ENCODE peak calls at places on chromosomes 5 and 9, in seven cellular contexts. One of them, this sample, is unnamed.

GRCh38 chr9:137757613-137758029 is 120.0 kb upstream of the CACNA1B start:
- DNase-seq in GM12878: peak; percentile 69
- DNase-seq in lower lobe of right lung: no peak
- DNase-seq in ascending aorta: no peak
- DNase-seq in LNCaP clone FGC: no peak
- DNase-seq in stimulated activated CD4-positive, alpha-beta T cell treated with anti-CD3 and anti-CD28 coated beads, Interleukin-12 subunit alpha, Interleukin-12 subunit beta, amount 100 ng/mL, for 4 hours: peak; percentile 27
- DNase-seq in HuH-7.5: no peak
- DNase-seq in this sample: no peak

GRCh38 chr5:135741040-135741439 is 93.4 kb upstream of the SLC25A48 start:
- DNase-seq in GM12878: no peak
- DNase-seq in lower lobe of right lung: no peak
- DNase-seq in ascending aorta: no peak
- DNase-seq in LNCaP clone FGC: no peak
- DNase-seq in stimulated activated CD4-positive, alpha-beta T cell treated with anti-CD3 and anti-CD28 coated beads, Interleukin-12 subunit alpha, Interleukin-12 subunit beta, amount 100 ng/mL, for 4 hours: no peak
- DNase-seq in HuH-7.5: no peak
- DNase-seq in this sample: no peak

GRCh38 chr5:179373101-179373934 is 28.1 kb upstream of the ADAMTS2 start:
- DNase-seq in GM12878: no peak
- DNase-seq in lower lobe of right lung: peak; percentile 10
- DNase-seq in ascending aorta: no peak
- DNase-seq in LNCaP clone FGC: no peak
- DNase-seq in stimulated activated CD4-positive, alpha-beta T cell treated with anti-CD3 and anti-CD28 coated beads, Interleukin-12 subunit alpha, Interleukin-12 subunit beta, amount 100 ng/mL, for 4 hours: no peak
- DNase-seq in HuH-7.5: no peak
- DNase-seq in this sample: peak; percentile 27

GRCh38 chr5:143436871-143437270 is 33.4 kb upstream of the NR3C1 start:
- DNase-seq in GM12878: no peak
- DNase-seq in lower lobe of right lung: no peak
- DNase-seq in ascending aorta: no peak
- DNase-seq in LNCaP clone FGC: no peak
- DNase-seq in stimulated activated CD4-positive, alpha-beta T cell treated with anti-CD3 and anti-CD28 coated beads, Interleukin-12 subunit alpha, Interleukin-12 subunit beta, amount 100 ng/mL, for 4 hours: no peak
- DNase-seq in HuH-7.5: no peak
- DNase-seq in this sample: no peak

GRCh38 chr5:102794677-102795331 is 39.7 kb downstream of the PAM start:
- DNase-seq in GM12878: no peak
- DNase-seq in lower lobe of right lung: no peak
- DNase-seq in ascending aorta: no peak
- DNase-seq in LNCaP clone FGC: peak; percentile 86
- DNase-seq in stimulated activated CD4-positive, alpha-beta T cell treated with anti-CD3 and anti-CD28 coated beads, Interleukin-12 subunit alpha, Interleukin-12 subunit beta, amount 100 ng/mL, for 4 hours: no peak
- DNase-seq in HuH-7.5: no peak
- DNase-seq in this sample: no peak

GRCh38 chr5:131005963-131006684 is 158.9 kb downstream of the HINT1 start:
- DNase-seq in GM12878: no peak
- DNase-seq in lower lobe of right lung: no peak
- DNase-seq in ascending aorta: no peak
- DNase-seq in LNCaP clone FGC: no peak
- DNase-seq in stimulated activated CD4-positive, alpha-beta T cell treated with anti-CD3 and anti-CD28 coated beads, Interleukin-12 subunit alpha, Interleukin-12 subunit beta, amount 100 ng/mL, for 4 hours: no peak
- DNase-seq in HuH-7.5: no peak
- DNase-seq in this sample: no peak

GRCh38 chr9:8205580-8205979 is 406.0 kb upstream of the DMAC1 start:
- DNase-seq in GM12878: no peak
- DNase-seq in lower lobe of right lung: no peak
- DNase-seq in ascending aorta: no peak
- DNase-seq in LNCaP clone FGC: no peak
- DNase-seq in stimulated activated CD4-positive, alpha-beta T cell treated with anti-CD3 and anti-CD28 coated beads, Interleukin-12 subunit alpha, Interleukin-12 subunit beta, amount 100 ng/mL, for 4 hours: no peak
- DNase-seq in HuH-7.5: no peak
- DNase-seq in this sample: no peak

GRCh38 chr9:136916330-136917184 is 28.0 kb downstream of the FBXW5 start:
- DNase-seq in GM12878: no peak
- DNase-seq in lower lobe of right lung: no peak
- DNase-seq in ascending aorta: no peak
- DNase-seq in LNCaP clone FGC: no peak
- DNase-seq in stimulated activated CD4-positive, alpha-beta T cell treated with anti-CD3 and anti-CD28 coated beads, Interleukin-12 subunit alpha, Interleukin-12 subunit beta, amount 100 ng/mL, for 4 hours: no peak
- DNase-seq in HuH-7.5: no peak
- DNase-seq in this sample: no peak

GRCh38 chr5:39074009-39074886 is at the start of gene RICTOR:
- DNase-seq in GM12878: peak; percentile 66
- DNase-seq in lower lobe of right lung: peak; percentile 95
- DNase-seq in ascending aorta: peak; percentile 54
- DNase-seq in LNCaP clone FGC: no peak
- DNase-seq in stimulated activated CD4-positive, alpha-beta T cell treated with anti-CD3 and anti-CD28 coated beads, Interleukin-12 subunit alpha, Interleukin-12 subunit beta, amount 100 ng/mL, for 4 hours: peak; percentile 92
- DNase-seq in HuH-7.5: peak; percentile 88
- DNase-seq in this sample: peak; percentile 95

GRCh38 chr5:6176294-6176693 is 202.1 kb downstream of the MED10 start:
- DNase-seq in GM12878: no peak
- DNase-seq in lower lobe of right lung: no peak
- DNase-seq in ascending aorta: no peak
- DNase-seq in LNCaP clone FGC: no peak
- DNase-seq in stimulated activated CD4-positive, alpha-beta T cell treated with anti-CD3 and anti-CD28 coated beads, Interleukin-12 subunit alpha, Interleukin-12 subunit beta, amount 100 ng/mL, for 4 hours: no peak
- DNase-seq in HuH-7.5: no peak
- DNase-seq in this sample: no peak

GRCh38 chr9:78006734-78007133 is 24.9 kb downstream of the GNAQ start:
- DNase-seq in GM12878: no peak
- DNase-seq in lower lobe of right lung: no peak
- DNase-seq in ascending aorta: no peak
- DNase-seq in LNCaP clone FGC: no peak
- DNase-seq in stimulated activated CD4-positive, alpha-beta T cell treated with anti-CD3 and anti-CD28 coated beads, Interleukin-12 subunit alpha, Interleukin-12 subunit beta, amount 100 ng/mL, for 4 hours: no peak
- DNase-seq in HuH-7.5: no peak
- DNase-seq in this sample: no peak

GRCh38 chr5:2888520-2889060 is 137.1 kb upstream of the IRX2 start:
- DNase-seq in GM12878: no peak
- DNase-seq in lower lobe of right lung: no peak
- DNase-seq in ascending aorta: no peak
- DNase-seq in LNCaP clone FGC: no peak
- DNase-seq in stimulated activated CD4-positive, alpha-beta T cell treated with anti-CD3 and anti-CD28 coated beads, Interleukin-12 subunit alpha, Interleukin-12 subunit beta, amount 100 ng/mL, for 4 hours: no peak
- DNase-seq in HuH-7.5: no peak
- DNase-seq in this sample: no peak

GRCh38 chr9:20117482-20117881 is 328.6 kb upstream of the SLC24A2 start:
- DNase-seq in GM12878: no peak
- DNase-seq in lower lobe of right lung: no peak
- DNase-seq in ascending aorta: no peak
- DNase-seq in LNCaP clone FGC: no peak
- DNase-seq in stimulated activated CD4-positive, alpha-beta T cell treated with anti-CD3 and anti-CD28 coated beads, Interleukin-12 subunit alpha, Interleukin-12 subunit beta, amount 100 ng/mL, for 4 hours: no peak
- DNase-seq in HuH-7.5: no peak
- DNase-seq in this sample: no peak

GRCh38 chr5:59036274-59036961 is 453.5 kb downstream of the RAB3C start:
- DNase-seq in GM12878: no peak
- DNase-seq in lower lobe of right lung: peak; percentile 44
- DNase-seq in ascending aorta: no peak
- DNase-seq in LNCaP clone FGC: no peak
- DNase-seq in stimulated activated CD4-positive, alpha-beta T cell treated with anti-CD3 and anti-CD28 coated beads, Interleukin-12 subunit alpha, Interleukin-12 subunit beta, amount 100 ng/mL, for 4 hours: peak; percentile 12
- DNase-seq in HuH-7.5: peak; percentile 37
- DNase-seq in this sample: no peak

GRCh38 chr5:145101246-145101645 is 733.9 kb downstream of the PRELID2 start:
- DNase-seq in GM12878: no peak
- DNase-seq in lower lobe of right lung: no peak
- DNase-seq in ascending aorta: no peak
- DNase-seq in LNCaP clone FGC: no peak
- DNase-seq in stimulated activated CD4-positive, alpha-beta T cell treated with anti-CD3 and anti-CD28 coated beads, Interleukin-12 subunit alpha, Interleukin-12 subunit beta, amount 100 ng/mL, for 4 hours: no peak
- DNase-seq in HuH-7.5: no peak
- DNase-seq in this sample: no peak

GRCh38 chr9:134243778-134244467 is 79.6 kb upstream of the RNU6ATAC start:
- DNase-seq in GM12878: peak; percentile 42
- DNase-seq in lower lobe of right lung: peak; percentile 74
- DNase-seq in ascending aorta: no peak
- DNase-seq in LNCaP clone FGC: no peak
- DNase-seq in stimulated activated CD4-positive, alpha-beta T cell treated with anti-CD3 and anti-CD28 coated beads, Interleukin-12 subunit alpha, Interleukin-12 subunit beta, amount 100 ng/mL, for 4 hours: peak; percentile 18
- DNase-seq in HuH-7.5: no peak
- DNase-seq in this sample: no peak

GRCh38 chr9:79390077-79390673 is 181.6 kb upstream of the TLE4 start:
- DNase-seq in GM12878: no peak
- DNase-seq in lower lobe of right lung: no peak
- DNase-seq in ascending aorta: no peak
- DNase-seq in LNCaP clone FGC: no peak
- DNase-seq in stimulated activated CD4-positive, alpha-beta T cell treated with anti-CD3 and anti-CD28 coated beads, Interleukin-12 subunit alpha, Interleukin-12 subunit beta, amount 100 ng/mL, for 4 hours: no peak
- DNase-seq in HuH-7.5: no peak
- DNase-seq in this sample: no peak

GRCh38 chr5:167699434-167699833 is 592.0 kb upstream of the WWC1 start:
- DNase-seq in GM12878: no peak
- DNase-seq in lower lobe of right lung: no peak
- DNase-seq in ascending aorta: no peak
- DNase-seq in LNCaP clone FGC: no peak
- DNase-seq in stimulated activated CD4-positive, alpha-beta T cell treated with anti-CD3 and anti-CD28 coated beads, Interleukin-12 subunit alpha, Interleukin-12 subunit beta, amount 100 ng/mL, for 4 hours: no peak
- DNase-seq in HuH-7.5: no peak
- DNase-seq in this sample: no peak

GRCh38 chr9:27117489-27118135 is 8.6 kb downstream of the TEK start:
- DNase-seq in GM12878: no peak
- DNase-seq in lower lobe of right lung: peak; percentile 65
- DNase-seq in ascending aorta: no peak
- DNase-seq in LNCaP clone FGC: no peak
- DNase-seq in stimulated activated CD4-positive, alpha-beta T cell treated with anti-CD3 and anti-CD28 coated beads, Interleukin-12 subunit alpha, Interleukin-12 subunit beta, amount 100 ng/mL, for 4 hours: no peak
- DNase-seq in HuH-7.5: no peak
- DNase-seq in this sample: no peak

GRCh38 chr5:105639068-105639467 is 2031.7 kb downstream of the EFNA5 start:
- DNase-seq in GM12878: no peak
- DNase-seq in lower lobe of right lung: no peak
- DNase-seq in ascending aorta: no peak
- DNase-seq in LNCaP clone FGC: no peak
- DNase-seq in stimulated activated CD4-positive, alpha-beta T cell treated with anti-CD3 and anti-CD28 coated beads, Interleukin-12 subunit alpha, Interleukin-12 subunit beta, amount 100 ng/mL, for 4 hours: no peak
- DNase-seq in HuH-7.5: no peak
- DNase-seq in this sample: peak; percentile 7

GRCh38 chr5:177508217-177508611 is 1.4 kb downstream of the DOK3 start:
- DNase-seq in GM12878: no peak
- DNase-seq in lower lobe of right lung: no peak
- DNase-seq in ascending aorta: no peak
- DNase-seq in LNCaP clone FGC: no peak
- DNase-seq in stimulated activated CD4-positive, alpha-beta T cell treated with anti-CD3 and anti-CD28 coated beads, Interleukin-12 subunit alpha, Interleukin-12 subunit beta, amount 100 ng/mL, for 4 hours: no peak
- DNase-seq in HuH-7.5: no peak
- DNase-seq in this sample: no peak

GRCh38 chr9:95264954-95265615 is 52.4 kb downstream of the FANCC start:
- DNase-seq in GM12878: no peak
- DNase-seq in lower lobe of right lung: no peak
- DNase-seq in ascending aorta: no peak
- DNase-seq in LNCaP clone FGC: no peak
- DNase-seq in stimulated activated CD4-positive, alpha-beta T cell treated with anti-CD3 and anti-CD28 coated beads, Interleukin-12 subunit alpha, Interleukin-12 subunit beta, amount 100 ng/mL, for 4 hours: no peak
- DNase-seq in HuH-7.5: no peak
- DNase-seq in this sample: peak; percentile 28

GRCh38 chr9:127181315-127181580 is 58.8 kb upstream of the ANGPTL2 start:
- DNase-seq in GM12878: no peak
- DNase-seq in lower lobe of right lung: peak; percentile 11
- DNase-seq in ascending aorta: no peak
- DNase-seq in LNCaP clone FGC: no peak
- DNase-seq in stimulated activated CD4-positive, alpha-beta T cell treated with anti-CD3 and anti-CD28 coated beads, Interleukin-12 subunit alpha, Interleukin-12 subunit beta, amount 100 ng/mL, for 4 hours: no peak
- DNase-seq in HuH-7.5: no peak
- DNase-seq in this sample: no peak

GRCh38 chr9:82996931-82997330 is 66.0 kb downstream of the RASEF start:
- DNase-seq in GM12878: no peak
- DNase-seq in lower lobe of right lung: no peak
- DNase-seq in ascending aorta: no peak
- DNase-seq in LNCaP clone FGC: no peak
- DNase-seq in stimulated activated CD4-positive, alpha-beta T cell treated with anti-CD3 and anti-CD28 coated beads, Interleukin-12 subunit alpha, Interleukin-12 subunit beta, amount 100 ng/mL, for 4 hours: no peak
- DNase-seq in HuH-7.5: no peak
- DNase-seq in this sample: no peak

GRCh38 chr9:127943011-127943662 is 5.5 kb upstream of the DPM2 start:
- DNase-seq in GM12878: no peak
- DNase-seq in lower lobe of right lung: no peak
- DNase-seq in ascending aorta: no peak
- DNase-seq in LNCaP clone FGC: no peak
- DNase-seq in stimulated activated CD4-positive, alpha-beta T cell treated with anti-CD3 and anti-CD28 coated beads, Interleukin-12 subunit alpha, Interleukin-12 subunit beta, amount 100 ng/mL, for 4 hours: no peak
- DNase-seq in HuH-7.5: no peak
- DNase-seq in this sample: no peak

GRCh38 chr5:150304481-150305081 is 1.9 kb upstream of the ARSI start:
- DNase-seq in GM12878: no peak
- DNase-seq in lower lobe of right lung: no peak
- DNase-seq in ascending aorta: no peak
- DNase-seq in LNCaP clone FGC: no peak
- DNase-seq in stimulated activated CD4-positive, alpha-beta T cell treated with anti-CD3 and anti-CD28 coated beads, Interleukin-12 subunit alpha, Interleukin-12 subunit beta, amount 100 ng/mL, for 4 hours: no peak
- DNase-seq in HuH-7.5: no peak
- DNase-seq in this sample: no peak

GRCh38 chr5:172059661-172060100 is 53.2 kb upstream of the FBXW11 start:
- DNase-seq in GM12878: no peak
- DNase-seq in lower lobe of right lung: no peak
- DNase-seq in ascending aorta: no peak
- DNase-seq in LNCaP clone FGC: no peak
- DNase-seq in stimulated activated CD4-positive, alpha-beta T cell treated with anti-CD3 and anti-CD28 coated beads, Interleukin-12 subunit alpha, Interleukin-12 subunit beta, amount 100 ng/mL, for 4 hours: no peak
- DNase-seq in HuH-7.5: peak; percentile 41
- DNase-seq in this sample: peak; percentile 51

GRCh38 chr5:121630402-121630801 is 221.3 kb upstream of the FTMT start:
- DNase-seq in GM12878: no peak
- DNase-seq in lower lobe of right lung: no peak
- DNase-seq in ascending aorta: no peak
- DNase-seq in LNCaP clone FGC: peak; percentile 19
- DNase-seq in stimulated activated CD4-positive, alpha-beta T cell treated with anti-CD3 and anti-CD28 coated beads, Interleukin-12 subunit alpha, Interleukin-12 subunit beta, amount 100 ng/mL, for 4 hours: no peak
- DNase-seq in HuH-7.5: no peak
- DNase-seq in this sample: no peak

GRCh38 chr5:80755634-80756033 is 100.9 kb upstream of the DHFR start:
- DNase-seq in GM12878: peak; percentile 66
- DNase-seq in lower lobe of right lung: no peak
- DNase-seq in ascending aorta: no peak
- DNase-seq in LNCaP clone FGC: no peak
- DNase-seq in stimulated activated CD4-positive, alpha-beta T cell treated with anti-CD3 and anti-CD28 coated beads, Interleukin-12 subunit alpha, Interleukin-12 subunit beta, amount 100 ng/mL, for 4 hours: no peak
- DNase-seq in HuH-7.5: no peak
- DNase-seq in this sample: no peak

GRCh38 chr5:91384671-91385430 is 1.7 kb upstream of the ARRDC3 start:
- DNase-seq in GM12878: peak; percentile 71
- DNase-seq in lower lobe of right lung: no peak
- DNase-seq in ascending aorta: no peak
- DNase-seq in LNCaP clone FGC: peak; percentile 93
- DNase-seq in stimulated activated CD4-positive, alpha-beta T cell treated with anti-CD3 and anti-CD28 coated beads, Interleukin-12 subunit alpha, Interleukin-12 subunit beta, amount 100 ng/mL, for 4 hours: no peak
- DNase-seq in HuH-7.5: peak; percentile 76
- DNase-seq in this sample: peak; percentile 74

GRCh38 chr9:38486837-38487236 is 62.6 kb upstream of the IGFBPL1 start:
- DNase-seq in GM12878: no peak
- DNase-seq in lower lobe of right lung: no peak
- DNase-seq in ascending aorta: no peak
- DNase-seq in LNCaP clone FGC: no peak
- DNase-seq in stimulated activated CD4-positive, alpha-beta T cell treated with anti-CD3 and anti-CD28 coated beads, Interleukin-12 subunit alpha, Interleukin-12 subunit beta, amount 100 ng/mL, for 4 hours: no peak
- DNase-seq in HuH-7.5: no peak
- DNase-seq in this sample: no peak

GRCh38 chr5:138708761-138709160 is 44.5 kb upstream of the CTNNA1 start:
- DNase-seq in GM12878: no peak
- DNase-seq in lower lobe of right lung: no peak
- DNase-seq in ascending aorta: no peak
- DNase-seq in LNCaP clone FGC: no peak
- DNase-seq in stimulated activated CD4-positive, alpha-beta T cell treated with anti-CD3 and anti-CD28 coated beads, Interleukin-12 subunit alpha, Interleukin-12 subunit beta, amount 100 ng/mL, for 4 hours: no peak
- DNase-seq in HuH-7.5: no peak
- DNase-seq in this sample: no peak

GRCh38 chr9:121682926-121683485 is 31.6 kb downstream of the DAB2IP start:
- DNase-seq in GM12878: no peak
- DNase-seq in lower lobe of right lung: no peak
- DNase-seq in ascending aorta: no peak
- DNase-seq in LNCaP clone FGC: no peak
- DNase-seq in stimulated activated CD4-positive, alpha-beta T cell treated with anti-CD3 and anti-CD28 coated beads, Interleukin-12 subunit alpha, Interleukin-12 subunit beta, amount 100 ng/mL, for 4 hours: no peak
- DNase-seq in HuH-7.5: no peak
- DNase-seq in this sample: no peak

GRCh38 chr5:143322931-143323330 is 80.6 kb downstream of the NR3C1 start:
- DNase-seq in GM12878: no peak
- DNase-seq in lower lobe of right lung: no peak
- DNase-seq in ascending aorta: no peak
- DNase-seq in LNCaP clone FGC: no peak
- DNase-seq in stimulated activated CD4-positive, alpha-beta T cell treated with anti-CD3 and anti-CD28 coated beads, Interleukin-12 subunit alpha, Interleukin-12 subunit beta, amount 100 ng/mL, for 4 hours: no peak
- DNase-seq in HuH-7.5: no peak
- DNase-seq in this sample: no peak

GRCh38 chr5:133373121-133373870 is 239.0 kb downstream of the FSTL4 start:
- DNase-seq in GM12878: no peak
- DNase-seq in lower lobe of right lung: no peak
- DNase-seq in ascending aorta: no peak
- DNase-seq in LNCaP clone FGC: no peak
- DNase-seq in stimulated activated CD4-positive, alpha-beta T cell treated with anti-CD3 and anti-CD28 coated beads, Interleukin-12 subunit alpha, Interleukin-12 subunit beta, amount 100 ng/mL, for 4 hours: no peak
- DNase-seq in HuH-7.5: no peak
- DNase-seq in this sample: no peak

GRCh38 chr9:121376214-121376830 is 6.3 kb upstream of the STOM start:
- DNase-seq in GM12878: no peak
- DNase-seq in lower lobe of right lung: no peak
- DNase-seq in ascending aorta: no peak
- DNase-seq in LNCaP clone FGC: no peak
- DNase-seq in stimulated activated CD4-positive, alpha-beta T cell treated with anti-CD3 and anti-CD28 coated beads, Interleukin-12 subunit alpha, Interleukin-12 subunit beta, amount 100 ng/mL, for 4 hours: no peak
- DNase-seq in HuH-7.5: no peak
- DNase-seq in this sample: no peak

GRCh38 chr9:20611751-20612287 is 10.5 kb downstream of the MLLT3 start:
- DNase-seq in GM12878: no peak
- DNase-seq in lower lobe of right lung: no peak
- DNase-seq in ascending aorta: no peak
- DNase-seq in LNCaP clone FGC: no peak
- DNase-seq in stimulated activated CD4-positive, alpha-beta T cell treated with anti-CD3 and anti-CD28 coated beads, Interleukin-12 subunit alpha, Interleukin-12 subunit beta, amount 100 ng/mL, for 4 hours: no peak
- DNase-seq in HuH-7.5: peak; percentile 11
- DNase-seq in this sample: no peak

GRCh38 chr5:2188661-2189060 is 305.9 kb upstream of the IRX4 start:
- DNase-seq in GM12878: no peak
- DNase-seq in lower lobe of right lung: no peak
- DNase-seq in ascending aorta: no peak
- DNase-seq in LNCaP clone FGC: no peak
- DNase-seq in stimulated activated CD4-positive, alpha-beta T cell treated with anti-CD3 and anti-CD28 coated beads, Interleukin-12 subunit alpha, Interleukin-12 subunit beta, amount 100 ng/mL, for 4 hours: no peak
- DNase-seq in HuH-7.5: no peak
- DNase-seq in this sample: no peak

This sample was measured in K562.